ENCODE peak calls at places on chromosome 19, in six cellular contexts. M, O, R, K, A and I are unnamed samples.

GRCh38 chr19:8360196-8360595 is 3.8 kb upstream of the ANGPTL4 start:
- DNase-seq in A (no peak), R (no peak), K (no peak), M (no peak), O (no peak), I (no peak)

GRCh38 chr19:31707206-31707605 is 358.0 kb upstream of the TSHZ3 start:
- DNase-seq in O (no peak), K (no peak), R (no peak), A (no peak), M (no peak), I (no peak)

GRCh38 chr19:56642711-56643459 is at the start of gene SMIM17:
- DNase-seq in A (no peak), O (no peak), M (no peak), K (no peak), R (no peak), I (no peak)

GRCh38 chr19:42292042-42292960 is 9.6 kb upstream of the PRR19 start:
- DNase-seq in M (no peak), R (no peak), K (peak), A (no peak), O (no peak), I (no peak)

GRCh38 chr19:48837081-48837524 is 812 bp upstream of the HSD17B14 start:
- DNase-seq in M (peak), R (peak), K (peak), O (peak), A (peak), I (peak)

GRCh38 chr19:43524922-43525835 is 1.8 kb downstream of the ETHE1 start:
- DNase-seq in A (peak), M (no peak), R (peak), K (peak), O (peak), I (peak)

GRCh38 chr19:16467581-16467980 is 4.2 kb downstream of the EPS15L1 start:
- DNase-seq in M (no peak), A (no peak), R (no peak), O (no peak), K (no peak), I (no peak)

GRCh38 chr19:54430306-54431254 is 15.3 kb downstream of the TTYH1 start:
- DNase-seq in K (no peak), A (peak), O (peak), R (peak), M (no peak), I (no peak)

GRCh38 chr19:3269972-3270667 is 45.7 kb downstream of the CELF5 start:
- DNase-seq in A (no peak), M (no peak), R (no peak), K (no peak), O (no peak), I (no peak)

GRCh38 chr19:13995017-13995728 is 10.9 kb downstream of the RFX1 start:
- DNase-seq in K (peak), R (no peak), O (peak), M (peak), A (peak), I (peak)

GRCh38 chr19:57648336-57649003 is 15.5 kb downstream of the ZNF211 start:
- DNase-seq in O (no peak), A (no peak), K (no peak), M (no peak), R (peak), I (no peak)

GRCh38 chr19:33868821-33869412 is 72.2 kb downstream of the KCTD15 start:
- DNase-seq in K (peak), O (peak), R (no peak), M (no peak), A (no peak), I (peak)

GRCh38 chr19:19775891-19776205 is 42.9 kb upstream of the ZNF14 start:
- DNase-seq in A (no peak), M (no peak), R (no peak), K (peak), O (no peak), I (no peak)

GRCh38 chr19:14347999-14348889 is 33.0 kb upstream of the ADGRE5 start:
- DNase-seq in A (peak), K (peak), O (peak), M (no peak), R (peak), I (peak)

GRCh38 chr19:19146000-19146608 is 7.8 kb upstream of the TMEM161A start:
- DNase-seq in R (peak), K (peak), O (peak), M (no peak), A (peak), I (peak)

GRCh38 chr19:53123400-53123799 is 9.3 kb downstream of the ZNF415 start:
- DNase-seq in R (no peak), O (no peak), M (no peak), A (no peak), K (no peak), I (no peak)

GRCh38 chr19:45215391-45216191 is 29.6 kb downstream of the EXOC3L2 start:
- DNase-seq in K (no peak), M (no peak), R (no peak), A (peak), O (no peak), I (no peak)

GRCh38 chr19:42601811-42602443 is 7.2 kb upstream of the CEACAM8 start:
- DNase-seq in M (no peak), A (peak), R (peak), K (no peak), O (peak), I (peak)

GRCh38 chr19:42471554-42472249 is 29.0 kb upstream of the CXCL17 start:
- DNase-seq in R (no peak), A (peak), K (no peak), M (no peak), O (peak), I (no peak)

GRCh38 chr19:32041681-32042292 is 303.6 kb upstream of the ZNF507 start:
- DNase-seq in A (no peak), M (no peak), K (peak), R (peak), O (peak), I (peak)

GRCh38 chr19:45763691-45764294 is 5.3 kb downstream of the SIX5 start:
- DNase-seq in A (no peak), O (no peak), M (no peak), K (no peak), R (no peak), I (no peak)

DNA sequence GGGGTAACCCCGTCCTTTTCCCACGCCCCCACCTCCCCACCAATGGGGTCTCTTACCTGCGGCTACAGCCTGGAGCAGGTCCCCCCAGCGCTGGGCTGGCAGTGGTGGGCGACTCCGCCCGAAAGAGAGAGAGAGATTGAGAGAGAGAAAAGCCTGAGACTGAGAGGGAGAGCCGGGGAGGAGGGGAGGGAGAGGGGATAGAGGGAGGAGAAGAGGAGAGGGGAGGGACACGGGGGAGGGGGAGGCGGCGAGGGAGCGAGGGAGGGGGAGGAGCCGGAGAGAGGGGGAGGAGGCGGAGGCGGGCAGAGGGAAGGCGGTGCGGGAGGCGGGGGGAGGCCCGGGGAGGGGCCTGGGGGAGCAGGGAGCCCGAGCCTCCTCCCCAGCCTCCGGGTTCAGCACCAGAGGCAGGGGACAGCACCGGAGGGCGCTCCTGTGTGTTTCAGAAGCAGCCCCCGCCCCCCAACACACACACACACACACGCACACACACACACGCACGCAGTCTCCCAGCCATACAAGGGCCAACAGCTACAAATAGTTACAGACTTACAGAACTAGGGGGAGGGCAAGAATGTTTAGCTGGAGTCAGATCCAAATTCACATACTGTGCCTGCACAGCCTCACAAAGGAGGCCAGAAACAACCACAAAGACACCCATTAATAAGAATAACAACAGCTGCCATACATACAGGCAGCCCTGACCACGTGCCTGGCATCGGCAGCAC is at the start of gene SLC8A2:
- DNase-seq in O (peak), K (peak), R (peak), A (peak), M (no peak), I (peak)
- H3K4me3 ChIP-seq in O (no peak), K (peak), R (peak), A (no peak), M (no peak), I (no peak)

GRCh38 chr19:17718988-17719711 is at the start of gene MAP1S:
- DNase-seq in A (peak), O (peak), K (peak), R (peak), M (no peak), I (peak)

GRCh38 chr19:17719730-17720486 is 628 bp downstream of the MAP1S start:
- DNase-seq in A (peak), O (no peak), R (no peak), M (no peak), K (no peak), I (no peak)

GRCh38 chr19:17720487-17720839 is 1.2 kb downstream of the MAP1S start:
- DNase-seq in K (no peak), A (no peak), R (no peak), O (peak), M (no peak), I (no peak)

GRCh38 chr19:17718467-17718987 is 753 bp upstream of the MAP1S start:
- DNase-seq in A (peak), O (no peak), R (no peak), M (no peak), K (no peak), I (no peak)

DNA sequence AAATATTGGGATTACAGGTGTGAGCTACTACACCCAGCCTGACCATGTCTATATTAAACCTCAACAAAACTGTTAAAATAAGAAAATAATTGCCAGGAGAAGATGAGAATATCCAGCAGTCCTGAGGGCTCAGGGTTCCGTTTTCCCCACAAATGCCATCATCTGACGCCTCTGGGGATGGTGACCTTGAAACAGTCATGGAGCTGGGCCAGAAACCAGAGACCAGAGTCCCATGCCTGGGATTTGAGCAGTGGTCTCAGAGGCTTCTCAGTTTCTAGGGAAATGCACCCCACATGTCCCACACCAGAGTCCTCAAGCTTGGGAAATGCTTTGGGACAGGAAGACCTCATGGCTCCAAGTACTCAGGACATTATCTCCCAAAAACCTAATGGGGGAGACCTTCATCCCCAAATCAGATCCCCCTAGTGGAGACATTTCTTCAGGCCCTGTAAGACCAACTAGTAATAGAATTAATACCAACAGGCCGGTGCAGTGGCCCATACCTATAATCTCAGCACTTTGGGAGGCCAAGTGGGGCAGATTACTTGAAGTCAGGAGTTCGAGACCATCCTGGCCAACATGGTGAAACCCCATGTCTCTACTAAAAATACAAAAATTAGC is 2.9 kb upstream of the MAP1S start:
- DNase-seq in R (no peak), A (no peak), M (no peak), K (no peak), O (peak), I (no peak)
- TF ChIP-seq CTCF in R (peak), A (peak), M (peak), K (no peak), O (peak), I (peak)

DNA sequence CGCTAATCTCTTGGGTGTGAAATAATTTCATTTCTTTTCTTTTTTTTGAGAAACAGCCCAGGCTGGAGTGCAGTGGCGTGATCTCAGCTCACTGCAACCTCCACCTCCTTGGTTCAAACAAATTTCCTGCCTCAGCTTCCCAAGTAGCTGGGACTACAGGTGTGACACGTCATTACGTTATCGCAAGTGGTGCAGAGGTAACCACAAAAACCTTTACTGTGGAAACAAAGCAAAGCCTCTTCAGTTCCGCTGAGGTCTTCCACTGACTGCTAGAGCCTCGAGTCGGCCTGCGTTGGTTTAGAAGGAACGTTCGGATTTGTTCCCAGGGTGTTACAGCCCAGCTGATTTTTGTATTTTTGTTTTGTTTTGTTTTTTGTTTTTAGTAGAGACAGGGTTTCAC is 2.0 kb upstream of the ZNF784 start:
- DNase-seq in R (no peak), A (no peak), M (no peak), K (no peak), O (no peak), I (no peak)
- H3K4me3 ChIP-seq in R (no peak), A (no peak), M (no peak), K (no peak), O (no peak), I (no peak)

DNA sequence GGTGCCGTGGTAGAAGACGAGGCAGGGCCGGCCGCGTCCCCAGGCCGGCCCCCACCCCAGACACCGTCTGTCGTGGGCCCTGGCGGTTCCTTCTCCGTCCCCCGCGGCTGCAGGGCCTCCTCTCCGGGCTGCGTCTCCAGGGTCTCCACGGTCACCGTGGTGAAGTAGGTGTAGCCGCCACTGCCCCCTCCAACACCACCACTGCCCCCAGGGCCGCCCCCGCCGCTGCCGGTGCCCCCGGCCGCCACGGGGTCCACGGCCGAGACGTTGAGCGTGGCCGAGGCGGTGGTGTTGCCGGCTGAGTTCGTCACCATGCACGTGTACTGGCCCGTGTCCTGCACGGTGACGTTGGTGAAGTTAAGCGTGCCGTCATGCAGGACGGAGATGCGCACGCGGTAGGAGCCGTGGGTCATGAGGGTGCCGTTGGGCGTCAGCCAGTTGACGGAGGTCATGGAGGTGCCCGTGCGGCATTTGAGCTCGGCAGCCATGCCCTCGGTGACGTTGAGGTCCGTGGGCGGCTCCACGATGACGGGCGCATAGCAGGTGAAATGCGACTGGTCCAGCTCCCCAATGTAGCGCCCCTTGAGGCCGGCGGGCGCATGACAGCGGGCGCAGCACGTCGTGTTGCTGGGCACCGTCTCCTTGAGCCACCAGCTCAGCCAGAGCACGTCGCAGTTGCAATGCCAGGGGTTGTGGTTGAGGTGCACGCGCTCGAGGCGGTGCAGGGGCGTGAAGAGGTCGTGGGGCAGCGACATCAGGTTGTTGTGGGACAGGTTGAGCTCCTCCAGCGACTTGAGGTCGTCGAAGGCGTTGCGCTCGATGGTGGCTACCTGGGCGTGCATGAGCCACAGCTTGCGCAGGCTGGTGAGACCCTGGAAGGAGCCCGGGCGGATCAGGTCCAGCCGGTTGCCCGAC is 4.6 kb upstream of the ASPDH start:
- DNase-seq in A (no peak), M (no peak), K (no peak), R (no peak), O (no peak), I (no peak)
- TF ChIP-seq CTCF in A (peak), M (peak), K (no peak), R (peak), O (no peak), I (no peak)

GRCh38 chr19:1811472-1811894 is 593 bp downstream of the ATP8B3 start:
- DNase-seq in K (peak), O (peak), M (no peak), A (peak), R (peak), I (peak)
- H3K4me3 ChIP-seq in K (peak), O (peak), M (peak), A (peak), R (peak), I (peak)

DNA sequence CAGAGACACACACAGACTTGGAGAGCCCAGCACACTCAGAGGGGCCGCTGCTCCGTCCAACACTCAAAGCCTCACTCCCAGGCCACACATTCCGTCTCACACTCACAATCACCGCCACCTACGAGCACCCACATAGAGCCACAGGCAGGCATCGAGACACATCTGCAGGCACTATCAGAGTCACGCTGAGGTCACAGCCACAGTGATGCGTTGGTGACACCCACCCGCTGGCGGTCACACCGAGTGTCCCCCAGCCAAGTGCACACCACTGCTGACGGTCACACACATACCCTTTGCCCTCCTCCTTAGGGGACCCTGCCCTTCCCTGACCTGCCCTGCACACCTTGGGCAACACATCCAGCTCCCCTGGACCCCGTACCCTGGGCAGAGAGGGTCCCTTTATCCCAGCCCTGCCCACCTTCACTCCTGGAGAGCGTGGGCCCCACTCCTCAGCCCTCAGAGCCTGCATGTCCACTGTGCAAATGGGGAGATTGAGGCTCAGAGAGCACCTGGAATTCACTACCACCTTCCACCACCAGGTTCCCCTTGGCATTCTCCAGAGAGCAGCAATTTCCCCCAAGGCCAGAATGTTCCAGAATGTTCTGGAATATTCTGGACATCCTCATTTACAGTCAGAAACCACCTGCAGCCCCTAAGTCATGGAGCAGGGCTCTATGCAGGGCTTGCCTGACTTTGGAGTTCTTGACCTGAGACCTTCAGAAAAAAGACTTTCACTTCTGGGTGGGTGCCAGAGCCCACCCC is 5.4 kb downstream of the FUT5 start:
- DNase-seq in R (no peak), K (no peak), A (no peak), M (no peak), O (no peak), I (no peak)
- TF ChIP-seq CTCF in R (no peak), K (no peak), A (peak), M (no peak), O (no peak), I (peak)

DNA sequence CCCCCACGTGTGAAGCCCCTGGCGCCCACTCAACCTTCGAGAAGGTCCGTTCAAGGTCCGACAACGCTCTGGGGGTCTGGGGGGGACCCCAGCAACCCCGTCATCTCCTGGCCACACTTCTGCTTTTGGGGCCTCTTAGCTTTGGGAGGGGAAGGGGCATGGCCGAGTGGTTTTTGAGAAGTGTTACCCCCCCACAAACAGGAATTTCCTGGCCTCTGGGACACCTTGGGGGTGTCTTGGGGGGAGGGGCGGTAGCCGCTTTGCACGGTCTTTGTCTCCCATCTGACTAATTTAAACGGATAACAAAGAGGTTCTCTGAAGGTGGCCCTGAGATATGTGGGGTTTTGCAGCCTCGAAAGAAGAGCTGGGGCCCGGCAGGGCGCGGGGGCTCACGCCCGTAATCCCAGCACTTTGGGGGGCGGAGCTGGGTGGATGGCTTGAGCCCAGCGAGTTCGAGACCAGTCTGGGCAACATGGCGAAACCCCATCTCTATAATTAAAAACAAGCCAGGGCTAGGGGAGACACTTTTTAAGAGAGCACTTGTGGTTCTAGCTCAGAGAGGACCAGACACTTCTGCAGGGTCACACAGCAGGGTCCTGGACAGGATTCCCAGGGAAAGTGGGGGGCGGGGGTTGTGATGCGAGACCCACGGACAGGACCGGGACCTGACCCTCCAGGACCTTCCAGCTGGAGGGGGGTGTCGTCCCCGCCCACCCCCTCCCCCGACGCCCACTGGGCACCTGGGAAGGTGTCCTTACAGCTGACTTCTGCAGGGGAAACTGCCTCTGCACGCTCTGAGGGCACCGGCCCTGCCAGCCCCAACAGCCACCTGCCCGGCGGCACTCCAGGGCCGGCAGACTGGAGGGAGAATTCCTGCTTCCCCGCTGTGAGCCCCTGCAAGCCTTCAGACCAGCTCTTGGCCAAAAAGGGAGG is 878 bp downstream of the CNN2 start:
- DNase-seq in O (peak), M (no peak), R (peak), A (no peak), K (no peak), I (peak)
- H3K4me3 ChIP-seq in O (peak), M (peak), R (peak), A (peak), K (peak), I (peak)

GRCh38 chr19:41156207-41156606 is 36.8 kb upstream of the CYP2S1 start:
- DNase-seq in R (no peak), K (no peak), O (peak), A (peak), M (no peak), I (peak)
- TF ChIP-seq CTCF in R (no peak), K (no peak), O (peak), A (peak), M (peak), I (peak)